ENCODE peak calls at places on chromosomes 5 and 9, in ten cellular contexts. P, Y, W, S, L, O, D, J, H and T are unnamed samples.

GRCh38 chr9:109766351-109766750 is 13.6 kb upstream of the PALM2AKAP2 start:
- DNase-seq in W (no peak), S (peak), Y (no peak), J (no peak), O (peak), H (no peak), L (no peak), P (peak), D (no peak), T (no peak)

GRCh38 chr5:84383296-84383815 is 1.3 kb downstream of the EDIL3 start:
- DNase-seq in Y (no peak), P (no peak), H (no peak), S (no peak), L (no peak), J (no peak), D (no peak), W (no peak), O (no peak), T (no peak)

GRCh38 chr5:3175416-3175815 is 420.2 kb upstream of the IRX1 start:
- DNase-seq in P (no peak), J (no peak), Y (no peak), H (no peak), W (no peak), S (no peak), O (no peak), L (no peak), D (no peak), T (no peak)

GRCh38 chr5:83428126-83428525 is 43.4 kb upstream of the VCAN start:
- DNase-seq in S (no peak), P (no peak), D (no peak), O (no peak), L (no peak), J (no peak), Y (no peak), W (no peak), H (no peak), T (no peak)

GRCh38 chr5:6714221-6715041 is 1.2 kb downstream of the TENT4A start:
- DNase-seq in Y (no peak), W (no peak), P (no peak), J (no peak), O (peak), H (peak), L (peak), D (no peak), S (no peak), T (peak)

GRCh38 chr5:127009784-127010183 is 20.6 kb downstream of the MARCHF3 start:
- DNase-seq in S (no peak), W (no peak), O (no peak), Y (no peak), P (no peak), L (no peak), D (no peak), J (no peak), H (no peak), T (no peak)

GRCh38 chr9:19378647-19379046 is 1.4 kb downstream of the RPS6 start:
- DNase-seq in S (no peak), P (no peak), H (no peak), Y (no peak), L (no peak), O (no peak), J (no peak), W (no peak), D (no peak), T (no peak)

GRCh38 chr9:136742640-136743391 is at the start of gene LCN10:
- DNase-seq in H (no peak), W (no peak), O (no peak), L (no peak), P (no peak), J (no peak), S (no peak), D (no peak), Y (no peak), T (no peak)

GRCh38 chr5:112597831-112598230 is 139.9 kb upstream of the APC start:
- DNase-seq in P (no peak), O (no peak), D (no peak), J (no peak), L (no peak), S (no peak), H (no peak), W (no peak), Y (no peak), T (no peak)

GRCh38 chr5:149061341-149061740 is 1.5 kb downstream of the SH3TC2 start:
- DNase-seq in P (no peak), D (no peak), L (no peak), W (no peak), Y (no peak), J (no peak), H (no peak), O (no peak), S (no peak), T (no peak)

GRCh38 chr5:117877731-117878130 is 1110.6 kb downstream of the DTWD2 start:
- DNase-seq in O (no peak), W (no peak), Y (no peak), P (no peak), D (no peak), L (no peak), J (no peak), H (no peak), S (no peak), T (no peak)

GRCh38 chr5:139745800-139746690 is 49.6 kb upstream of the PSD2 start:
- DNase-seq in H (peak), Y (peak), P (peak), S (no peak), J (peak), O (peak), W (peak), D (peak), L (peak), T (peak)

GRCh38 chr9:134655101-134655500 is 13.5 kb downstream of the COL5A1 start:
- DNase-seq in L (no peak), P (no peak), Y (no peak), J (no peak), D (no peak), S (no peak), H (no peak), W (no peak), O (no peak), T (no peak)

GRCh38 chr9:87020169-87020935 is 73.0 kb upstream of the GAS1 start:
- DNase-seq in Y (no peak), S (no peak), W (no peak), J (no peak), P (no peak), L (no peak), H (no peak), O (no peak), D (no peak), T (no peak)

GRCh38 chr5:104859437-104859836 is 1296.8 kb upstream of the NUDT12 start:
- DNase-seq in D (no peak), W (no peak), S (no peak), O (no peak), P (no peak), L (no peak), J (no peak), Y (no peak), H (no peak), T (no peak)

GRCh38 chr9:137439158-137439714 is 1.9 kb downstream of the ENTPD8 start:
- DNase-seq in L (no peak), P (no peak), H (no peak), O (no peak), D (no peak), S (no peak), W (no peak), J (no peak), Y (no peak), T (no peak)

GRCh38 chr5:162990856-162991497 is 446.4 kb upstream of the CCNG1 start:
- DNase-seq in P (no peak), L (no peak), H (no peak), Y (no peak), O (no peak), J (no peak), S (no peak), D (no peak), W (no peak), T (no peak)

GRCh38 chr9:135823036-135823435 is 84.3 kb downstream of the CAMSAP1 start:
- DNase-seq in S (no peak), P (no peak), L (no peak), O (no peak), D (no peak), W (peak), H (no peak), Y (no peak), J (no peak), T (no peak)

GRCh38 chr9:134319306-134320194 is 6.7 kb upstream of the RXRA start:
- DNase-seq in O (no peak), D (no peak), J (no peak), W (no peak), H (no peak), S (no peak), Y (no peak), P (no peak), L (no peak), T (no peak)